ENCODE peak calls at places on chromosomes 7 and 10, in four cellular contexts. O, J, K and G are unnamed samples.
A peak's percentile ranks its signal among the peaks of the same experiment; 100 is the strongest.

GRCh38 chr10:104350146-104350635 is 3.4 kb upstream of the CFAP58 start:
- DNase-seq in J (peak; percentile 37), O (no peak), K (peak; percentile 48), G (no peak)

GRCh38 chr7:64830926-64831325 is 36.7 kb downstream of the ZNF138 start:
- DNase-seq in O (no peak), K (no peak), J (no peak), G (no peak)

GRCh38 chr10:99958287-99958686 is 51.5 kb downstream of the DNMBP start:
- DNase-seq in K (no peak), O (no peak), J (no peak), G (no peak)

GRCh38 chr7:8724080-8724718 is 290.8 kb downstream of the NXPH1 start:
- DNase-seq in J (peak; percentile 66), O (no peak), K (peak; percentile 25), G (peak; percentile 58)

GRCh38 chr10:44186821-44187220 is 198.1 kb downstream of the CXCL12 start:
- DNase-seq in O (no peak), J (no peak), K (no peak), G (no peak)

GRCh38 chr7:36346260-36346831 is 43.3 kb upstream of the ANLN start:
- DNase-seq in K (no peak), J (no peak), O (no peak), G (no peak)

GRCh38 chr7:155342313-155342712 is 44.6 kb downstream of the INSIG1 start:
- DNase-seq in J (no peak), K (no peak), O (no peak), G (no peak)

GRCh38 chr10:102352066-102352715 is 43.3 kb upstream of the NFKB2 start:
- DNase-seq in K (peak; percentile 53), J (peak; percentile 21), O (no peak), G (peak; percentile 82)

GRCh38 chr10:44914891-44915290 is 3.8 kb downstream of the TMEM72 start:
- DNase-seq in J (no peak), O (no peak), K (no peak), G (no peak)

GRCh38 chr10:68871731-68872342 is 29.3 kb upstream of the DDX50 start:
- DNase-seq in K (no peak), O (peak; percentile 80), J (no peak), G (no peak)

GRCh38 chr10:420154-421121 is 269.0 kb downstream of the DIP2C start:
- DNase-seq in K (no peak), J (no peak), O (no peak), G (no peak)

GRCh38 chr7:10672186-10672585 is 301.5 kb upstream of the PHF14 start:
- DNase-seq in K (no peak), J (no peak), O (no peak), G (no peak)

GRCh38 chr7:99820408-99821027 is 7.3 kb upstream of the CYP3A43 start:
- DNase-seq in O (no peak), J (no peak), K (no peak), G (no peak)

GRCh38 chr7:6227294-6227846 is 45.1 kb downstream of the CYTH3 start:
- DNase-seq in J (no peak), O (no peak), K (peak; percentile 75), G (no peak)

GRCh38 chr10:61188691-61189090 is 244.7 kb upstream of the RHOBTB1 start:
- DNase-seq in K (no peak), O (no peak), J (no peak), G (no peak)

GRCh38 chr10:16809074-16809718 is 8.0 kb downstream of the RSU1 start:
- DNase-seq in O (no peak), K (peak; percentile 58), J (peak; percentile 60), G (peak; percentile 58)

GRCh38 chr7:90821961-90822620 is 226.0 kb downstream of the CDK14 start:
- DNase-seq in O (no peak), K (no peak), J (no peak), G (no peak)

GRCh38 chr7:74427974-74428373 is 25.7 kb upstream of the GTF2IRD1 start:
- DNase-seq in J (no peak), O (no peak), K (no peak), G (no peak)

GRCh38 chr10:5591336-5591824 is 66.6 kb downstream of the CALML3 start:
- DNase-seq in O (no peak), J (no peak), K (no peak), G (no peak)

GRCh38 chr7:45568536-45569289 is 5.5 kb upstream of the ADCY1 start:
- DNase-seq in O (no peak), J (no peak), K (no peak), G (no peak)

GRCh38 chr7:66758964-66759628 is 18.6 kb downstream of the RABGEF1 start:
- DNase-seq in J (no peak), K (no peak), O (no peak), G (no peak)

GRCh38 chr10:83685458-83685857 is 453.9 kb upstream of the GHITM start:
- DNase-seq in K (no peak), O (no peak), J (no peak), G (no peak)

GRCh38 chr10:97584798-97585438 is 729 bp downstream of the HOGA1 start:
- DNase-seq in K (no peak), O (no peak), J (no peak), G (no peak)

GRCh38 chr10:130105724-130106123 is 4.9 kb downstream of the C10orf143 start:
- DNase-seq in O (no peak), K (no peak), J (no peak), G (no peak)

GRCh38 chr7:111499027-111499426 is 63.3 kb downstream of the IMMP2L start:
- DNase-seq in J (peak; percentile 16), O (peak; percentile 68), K (no peak), G (no peak)

GRCh38 chr10:79380918-79381775 is 33.9 kb downstream of the PPIF start:
- DNase-seq in O (no peak), K (no peak), J (peak; percentile 9), G (no peak)

GRCh38 chr10:132238371-132239125 is 51.8 kb downstream of the DPYSL4 start:
- DNase-seq in K (no peak), J (no peak), O (no peak), G (no peak)

GRCh38 chr10:132240156-132240555 is 53.4 kb downstream of the DPYSL4 start:
- DNase-seq in J (no peak), O (no peak), K (no peak), G (no peak)

GRCh38 chr10:132237871-132238270 is 51.1 kb downstream of the DPYSL4 start:
- DNase-seq in J (no peak), K (no peak), O (no peak), G (no peak)

GRCh38 chr10:132240581-132240980 is 53.8 kb downstream of the DPYSL4 start:
- DNase-seq in K (no peak), O (no peak), J (no peak), G (no peak)

DNA sequence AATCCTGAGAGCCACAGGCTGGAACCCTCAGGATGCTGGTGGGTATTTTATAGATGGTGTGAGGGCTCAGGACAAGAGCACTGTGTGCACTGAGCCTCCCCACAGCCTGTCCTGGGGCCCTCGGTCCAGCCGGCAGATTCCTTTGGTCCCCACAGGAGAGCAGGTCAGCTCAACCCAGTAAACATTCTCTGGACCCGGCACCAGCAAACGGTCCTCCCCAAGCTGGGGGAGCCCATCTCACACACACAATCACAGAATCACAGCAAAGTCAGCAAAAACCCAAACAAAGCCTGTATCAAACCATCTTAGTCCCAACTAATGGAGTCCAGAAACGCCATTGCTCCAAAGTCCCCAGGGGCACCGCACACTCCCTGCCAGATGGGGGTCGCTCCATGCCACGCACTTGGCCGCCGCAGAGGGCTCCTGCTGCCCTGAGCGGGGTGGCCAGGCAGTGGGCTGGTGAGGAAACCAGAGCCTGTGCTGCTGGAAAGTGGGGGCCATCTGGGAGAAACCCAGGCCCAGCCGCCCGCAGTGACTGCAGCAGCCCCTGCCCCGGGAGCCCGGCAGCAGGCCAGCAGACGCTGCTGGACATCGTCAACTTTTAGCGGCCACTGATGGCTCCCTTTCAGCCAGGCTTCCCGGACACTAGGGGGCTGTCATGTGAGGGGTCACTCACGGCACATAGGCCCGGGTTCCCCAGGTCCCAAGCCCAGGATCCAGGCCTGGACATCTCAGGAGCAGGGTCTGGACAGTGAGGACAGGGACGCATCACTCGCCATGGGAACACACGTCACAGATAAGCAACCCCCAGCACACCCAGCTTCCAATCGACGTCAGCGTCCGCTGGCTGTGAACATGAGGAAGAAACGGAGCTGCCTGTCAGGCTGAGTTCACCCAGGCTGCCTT is 52.6 kb downstream of the DPYSL4 start:
- DNase-seq in K (peak; percentile 42), O (no peak), J (no peak), G (no peak)
- TF ChIP-seq CTCF in K (no peak), O (no peak), J (no peak), G (no peak)

DNA sequence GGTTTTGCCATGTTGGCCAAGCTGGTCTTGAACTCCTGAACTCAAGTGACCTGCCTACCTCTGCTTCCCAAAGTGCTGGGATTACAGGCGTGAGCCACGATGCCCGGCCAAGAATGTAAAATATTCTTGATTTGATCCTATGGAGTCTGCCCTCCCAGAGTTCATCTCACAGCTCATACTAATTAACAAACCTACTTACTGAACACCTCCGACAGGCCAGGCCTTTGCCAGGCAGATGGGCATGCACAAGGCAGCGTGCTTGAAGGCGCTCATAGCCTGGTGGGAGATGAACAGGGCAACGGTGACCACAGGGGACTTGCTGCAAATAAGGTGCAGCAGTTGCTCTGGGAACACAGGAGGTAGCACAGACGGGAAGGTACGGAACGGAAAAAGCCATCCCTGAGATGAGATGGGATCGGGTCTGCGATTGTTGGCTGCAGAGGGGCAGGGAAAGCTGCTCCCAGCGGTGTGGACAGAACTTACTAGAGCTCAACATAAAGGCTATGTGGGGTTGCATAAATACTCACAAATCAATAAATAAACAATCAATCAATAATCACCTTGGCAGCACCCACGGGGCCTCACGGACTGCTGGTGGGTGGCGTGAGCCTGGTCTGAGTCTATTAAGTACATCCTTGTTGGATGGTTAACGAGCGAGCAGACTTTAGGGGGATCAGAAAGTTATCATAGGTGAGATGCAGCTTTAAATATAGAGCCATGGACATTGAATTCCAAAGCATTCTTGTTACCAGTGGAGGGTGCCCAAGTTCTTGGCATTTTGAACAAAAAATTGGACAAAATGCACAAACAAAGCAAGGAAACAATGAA is 4.7 kb downstream of the ACBD7 start:
- DNase-seq in J (no peak), K (no peak), O (no peak), G (no peak)
- TF ChIP-seq CTCF in J (no peak), K (no peak), O (no peak), G (no peak)

DNA sequence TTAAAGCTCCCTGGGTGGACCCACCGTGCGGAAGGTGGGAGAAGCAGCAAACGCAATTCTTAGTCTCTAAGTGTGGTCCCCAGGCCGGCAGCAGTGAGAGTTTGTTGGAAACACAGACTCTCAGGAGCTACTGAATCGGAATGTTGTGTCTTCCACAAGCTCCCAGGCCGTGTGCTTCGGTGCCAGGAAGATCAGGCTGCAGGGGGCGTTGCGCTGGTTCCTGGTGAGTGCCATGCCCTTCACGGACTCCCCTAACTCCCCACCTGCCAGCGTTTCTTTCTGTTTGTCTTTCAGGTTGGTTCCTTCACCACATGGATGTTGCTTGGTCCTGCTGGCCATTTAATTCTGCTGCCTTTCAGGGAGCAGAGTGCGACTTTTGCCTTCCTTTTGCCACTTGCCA is 91.2 kb upstream of the PITRM1 start:
- DNase-seq in O (no peak), J (no peak), K (no peak), G (no peak)
- TF ChIP-seq CTCF in O (no peak), J (no peak), K (no peak), G (no peak)

DNA sequence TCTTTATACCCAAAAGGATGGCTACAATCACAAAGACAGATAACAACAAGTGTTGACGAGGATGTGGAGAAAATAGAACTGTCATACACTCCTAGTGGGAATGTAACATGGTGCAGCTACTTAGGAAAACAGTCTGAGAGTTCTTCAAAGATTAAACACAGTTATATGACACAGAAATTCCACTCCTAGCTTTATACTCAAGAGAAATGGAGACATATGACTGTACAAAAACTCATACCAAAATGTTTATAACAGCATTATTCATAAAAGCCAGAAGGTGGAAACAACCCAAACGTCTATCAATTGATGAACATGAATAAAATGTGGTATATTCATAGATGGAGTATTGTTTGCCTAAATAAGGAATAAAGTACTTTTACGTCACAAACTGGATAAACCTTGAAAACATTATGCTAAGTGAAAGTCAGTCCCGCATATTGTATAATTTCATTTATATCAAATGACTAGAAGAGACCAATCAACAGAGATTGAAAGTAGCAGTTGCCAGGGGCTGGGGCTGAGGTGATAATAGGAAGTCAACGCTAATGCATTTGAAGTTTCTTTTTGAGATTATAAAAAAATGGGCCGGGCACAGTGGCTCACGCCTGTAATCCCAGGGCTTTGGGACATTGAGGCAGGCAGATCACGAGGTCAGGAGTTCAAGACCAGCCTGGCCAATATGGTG is 61.6 kb upstream of the SRPK2 start:
- DNase-seq in O (no peak), K (no peak), J (no peak), G (no peak)
- TF ChIP-seq CTCF in O (no peak), K (no peak), J (no peak), G (no peak)